ENCODE peak calls at places on chromosomes 11 and 22, in ten cellular contexts. M, B, O, C, A, G, S, D, K and E are unnamed samples.

GRCh38 chr11:75577198-75577597 is 15.1 kb downstream of the SERPINH1 start:
- DNase-seq in M (peak), B (no peak), O (peak), C (peak), A (peak), G (no peak), S (no peak), D (peak), K (peak), E (peak)

GRCh38 chr11:92455221-92455790 is 230.7 kb downstream of the FAT3 start:
- DNase-seq in M (no peak), B (no peak), O (no peak), C (no peak), A (no peak), G (no peak), S (no peak), D (no peak), K (no peak), E (no peak)

GRCh38 chr22:49046546-49047305 is 780.9 kb downstream of the BRD1 start:
- DNase-seq in M (no peak), B (no peak), O (no peak), C (no peak), A (peak), G (no peak), S (no peak), D (peak), K (peak), E (no peak)

GRCh38 chr22:46425011-46425410 is 89.5 kb downstream of the TRMU start:
- DNase-seq in M (peak), B (peak), O (no peak), C (no peak), A (no peak), G (no peak), S (peak), D (no peak), K (no peak), E (peak)

GRCh38 chr22:24536089-24536488 is 18.8 kb downstream of the GUCD1 start:
- DNase-seq in M (no peak), B (no peak), O (no peak), C (no peak), A (no peak), G (no peak), S (no peak), D (no peak), K (no peak), E (no peak)

GRCh38 chr11:2796091-2796490 is 89.5 kb downstream of the CDKN1C start:
- DNase-seq in M (no peak), B (no peak), O (peak), C (no peak), A (no peak), G (no peak), S (no peak), D (no peak), K (peak), E (no peak)

GRCh38 chr11:67494371-67495233 is 10.6 kb downstream of the PITPNM1 start:
- DNase-seq in M (no peak), B (no peak), O (no peak), C (no peak), A (no peak), G (no peak), S (no peak), D (no peak), K (no peak), E (no peak)

GRCh38 chr11:1652778-1653540 is 23.4 kb downstream of the KRTAP5-5 start:
- DNase-seq in M (peak), B (no peak), O (peak), C (peak), A (peak), G (no peak), S (peak), D (peak), K (peak), E (peak)

GRCh38 chr22:26339755-26340154 is 89.3 kb upstream of the ASPHD2 start:
- DNase-seq in M (no peak), B (no peak), O (no peak), C (no peak), A (no peak), G (no peak), S (no peak), D (no peak), K (no peak), E (no peak)

GRCh38 chr11:11512502-11512901 is 109.3 kb downstream of the GALNT18 start:
- DNase-seq in M (no peak), B (no peak), O (no peak), C (no peak), A (no peak), G (no peak), S (no peak), D (no peak), K (no peak), E (no peak)

GRCh38 chr22:32327066-32327465 is 30.6 kb upstream of the RFPL3 start:
- DNase-seq in M (no peak), B (no peak), O (no peak), C (no peak), A (no peak), G (no peak), S (no peak), D (no peak), K (no peak), E (peak)

GRCh38 chr11:87859583-87859982 is 315.7 kb downstream of the RAB38 start:
- DNase-seq in M (no peak), B (no peak), O (no peak), C (no peak), A (no peak), G (peak), S (peak), D (no peak), K (no peak), E (no peak)

GRCh38 chr11:36558511-36559413 is 9.0 kb upstream of the RAG1 start:
- DNase-seq in M (no peak), B (no peak), O (no peak), C (no peak), A (no peak), G (no peak), S (no peak), D (no peak), K (no peak), E (no peak)

GRCh38 chr11:117045196-117045595 is 53.0 kb downstream of the SIK3 start:
- DNase-seq in M (peak), B (peak), O (no peak), C (no peak), A (no peak), G (peak), S (no peak), D (no peak), K (no peak), E (peak)

GRCh38 chr11:33197915-33198727 is 36.8 kb upstream of the CSTF3 start:
- DNase-seq in M (no peak), B (no peak), O (no peak), C (no peak), A (no peak), G (no peak), S (no peak), D (no peak), K (no peak), E (no peak)

GRCh38 chr11:67309166-67309565 is 5.8 kb downstream of the SSH3 start:
- DNase-seq in M (no peak), B (no peak), O (no peak), C (no peak), A (no peak), G (no peak), S (no peak), D (no peak), K (no peak), E (no peak)

GRCh38 chr11:6554828-6555706 is 48.3 kb downstream of the RRP8 start:
- DNase-seq in M (no peak), B (no peak), O (no peak), C (no peak), A (no peak), G (no peak), S (no peak), D (no peak), K (no peak), E (no peak)

GRCh38 chr11:12183827-12184620 is 73.6 kb downstream of the MICAL2 start:
- DNase-seq in M (no peak), B (no peak), O (no peak), C (no peak), A (no peak), G (no peak), S (no peak), D (no peak), K (no peak), E (no peak)

GRCh38 chr11:74269161-74269809 is 42.2 kb downstream of the P4HA3 start:
- DNase-seq in M (no peak), B (no peak), O (no peak), C (no peak), A (no peak), G (no peak), S (peak), D (no peak), K (peak), E (peak)

GRCh38 chr11:70715166-70715565 is 316.8 kb downstream of the CTTN start:
- DNase-seq in M (no peak), B (no peak), O (no peak), C (no peak), A (no peak), G (no peak), S (no peak), D (no peak), K (no peak), E (no peak)

GRCh38 chr11:65486570-65487466 is 12.0 kb upstream of the MALAT1 start:
- DNase-seq in M (no peak), B (no peak), O (no peak), C (no peak), A (no peak), G (no peak), S (no peak), D (no peak), K (no peak), E (no peak)

GRCh38 chr22:32776800-32777199 is 24.7 kb upstream of the TIMP3 start:
- DNase-seq in M (no peak), B (no peak), O (no peak), C (no peak), A (no peak), G (no peak), S (no peak), D (no peak), K (no peak), E (no peak)

GRCh38 chr22:42949159-42949558 is 65.8 kb downstream of the PACSIN2 start:
- DNase-seq in M (no peak), B (no peak), O (no peak), C (no peak), A (no peak), G (no peak), S (peak), D (no peak), K (no peak), E (peak)

GRCh38 chr11:90434858-90435257 is 212.0 kb upstream of the CHORDC1 start:
- DNase-seq in M (no peak), B (no peak), O (no peak), C (no peak), A (no peak), G (no peak), S (no peak), D (no peak), K (no peak), E (no peak)